ENCODE peak calls at places on chromosomes 5 and 9, in seven cellular contexts. B is activated T-cell treated with anti-CD3 and anti-CD28 coated beads, Interleukin-2, amount 50 U/mL, for 4 hours; U is activated CD4-positive, alpha-beta T cell treated with anti-CD3 and anti-CD28 coated beads, Interleukin-2, amount 50 U/mL, for 48 hours; W is body of pancreas; E is NCI-H510A treated with DMSO at 0.1 percent for 48 hours; J is stimulated activated CD8-positive, alpha-beta memory T cell treated with anti-CD3 and anti-CD28 coated beads, Interleukin-2, amount 100 ng/mL, for 48 hours; L is cerebellum. V is an unnamed sample.
A peak's percentile ranks its signal among the peaks of the same experiment; 100 is the strongest.

GRCh38 chr5:93677344-93678021 is 63.9 kb downstream of the POU5F2 start:
- DNase-seq in B (no peak), U (no peak), W (peak; percentile 59), E (peak; percentile 76), J (no peak), L (peak; percentile 51), V (peak; percentile 82)

GRCh38 chr5:80507663-80508062 is 19.8 kb downstream of the FAM151B start:
- DNase-seq in B (no peak), U (no peak), W (no peak), E (no peak), J (no peak), L (no peak), V (no peak)

GRCh38 chr5:167688731-167689130 is 602.7 kb upstream of the WWC1 start:
- DNase-seq in B (no peak), U (no peak), W (no peak), E (no peak), J (no peak), L (no peak), V (no peak)

GRCh38 chr5:110900829-110901228 is 162.0 kb downstream of the SLC25A46 start:
- DNase-seq in B (no peak), U (no peak), W (no peak), E (no peak), J (no peak), L (no peak), V (no peak)

GRCh38 chr5:111932628-111933027 is 175.6 kb upstream of the NREP start:
- DNase-seq in B (no peak), U (no peak), W (no peak), E (no peak), J (no peak), L (no peak), V (no peak)

GRCh38 chr5:56527174-56527573 is 288.2 kb upstream of the MAP3K1 start:
- DNase-seq in B (no peak), U (no peak), W (no peak), E (no peak), J (no peak), L (no peak), V (no peak)

GRCh38 chr9:134689320-134690181 is 47.9 kb downstream of the COL5A1 start:
- DNase-seq in B (no peak), U (peak; percentile 36), W (peak; percentile 60), E (no peak), J (no peak), L (peak; percentile 77), V (no peak)

GRCh38 chr5:15621094-15621493 is 121.1 kb downstream of the FBXL7 start:
- DNase-seq in B (no peak), U (no peak), W (no peak), E (no peak), J (no peak), L (no peak), V (no peak)

GRCh38 chr5:53479656-53480473 is 564 bp upstream of the FST start:
- DNase-seq in B (peak; percentile 20), U (peak; percentile 35), W (peak; percentile 33), E (peak; percentile 58), J (no peak), L (no peak), V (no peak)